ENCODE peak calls at places on chromosomes 16 and 17, in seven cellular contexts. V is adrenal gland, M is thyroid gland, X is A549, I is NB4, F is prostate gland, T is vagina. K is an unnamed sample.

GRCh38 chr17:66900126-66901010 is 64.1 kb upstream of the CACNG4 start:
- DNase-seq in V (no peak), M (no peak), X (peak; percentile 32), I (no peak), F (no peak), T (no peak), K (no peak)

GRCh38 chr17:322006-322780 is 30.4 kb downstream of the RPH3AL start:
- DNase-seq in V (no peak), M (no peak), X (no peak), I (no peak), F (no peak), T (no peak), K (no peak)

GRCh38 chr17:59761385-59762021 is 54.0 kb downstream of the VMP1 start:
- DNase-seq in V (no peak), M (no peak), X (no peak), I (no peak), F (no peak), T (no peak), K (no peak)

GRCh38 chr16:75618782-75619181 is 4.3 kb downstream of the ADAT1 start:
- DNase-seq in V (no peak), M (no peak), X (no peak), I (no peak), F (no peak), T (no peak), K (no peak)

GRCh38 chr17:55872374-55872773 is 121.5 kb downstream of the PCTP start:
- DNase-seq in V (no peak), M (no peak), X (no peak), I (no peak), F (no peak), T (no peak), K (no peak)

GRCh38 chr17:28547623-28548416 is 4.6 kb downstream of the UNC119 start:
- DNase-seq in V (peak; percentile 88), M (peak; percentile 75), X (peak; percentile 95), I (peak; percentile 82), F (peak; percentile 47), T (no peak), K (peak; percentile 47)

GRCh38 chr16:3458852-3459361 is 15.4 kb downstream of the NAA60 start:
- DNase-seq in V (no peak), M (peak; percentile 30), X (peak; percentile 81), I (no peak), F (no peak), T (no peak), K (no peak)

GRCh38 chr17:54882950-54883349 is 17.7 kb upstream of the TOM1L1 start:
- DNase-seq in V (no peak), M (no peak), X (no peak), I (no peak), F (no peak), T (no peak), K (no peak)

GRCh38 chr17:28033972-28034714 is 8.3 kb upstream of the NLK start:
- DNase-seq in V (no peak), M (no peak), X (no peak), I (no peak), F (no peak), T (no peak), K (no peak)

GRCh38 chr16:84593825-84594724 is 23.8 kb downstream of the COTL1 start:
- DNase-seq in V (peak; percentile 39), M (no peak), X (no peak), I (peak; percentile 94), F (no peak), T (no peak), K (no peak)

GRCh38 chr16:13453938-13454553 is 465.9 kb upstream of the ERCC4 start:
- DNase-seq in V (peak; percentile 9), M (peak; percentile 9), X (peak; percentile 14), I (peak; percentile 41), F (peak; percentile 7), T (no peak), K (no peak)

GRCh38 chr16:22229881-22230280 is 23.8 kb downstream of the EEF2K start:
- DNase-seq in V (no peak), M (no peak), X (no peak), I (no peak), F (no peak), T (no peak), K (no peak)

GRCh38 chr17:57603978-57604377 is 141.1 kb downstream of the CCDC182 start:
- DNase-seq in V (peak; percentile 48), M (peak; percentile 58), X (no peak), I (peak; percentile 77), F (peak; percentile 31), T (no peak), K (no peak)

GRCh38 chr17:66662496-66662895 is 172.4 kb upstream of the CACNG5 start:
- DNase-seq in V (no peak), M (no peak), X (no peak), I (no peak), F (no peak), T (no peak), K (no peak)

GRCh38 chr17:47987240-47987835 is 16.4 kb downstream of the CDK5RAP3 start:
- DNase-seq in V (peak; percentile 18), M (peak; percentile 82), X (no peak), I (no peak), F (peak; percentile 64), T (no peak), K (no peak)

GRCh38 chr16:55373489-55373832 is 49.5 kb downstream of the IRX6 start:
- DNase-seq in V (no peak), M (no peak), X (no peak), I (no peak), F (no peak), T (no peak), K (no peak)

GRCh38 chr17:33204701-33205100 is 88.4 kb downstream of the ASIC2 start:
- DNase-seq in V (no peak), M (no peak), X (no peak), I (no peak), F (no peak), T (no peak), K (no peak)

GRCh38 chr17:76682306-76682705 is 28.5 kb downstream of the MXRA7 start:
- DNase-seq in V (no peak), M (no peak), X (no peak), I (no peak), F (no peak), T (no peak), K (no peak)

GRCh38 chr16:67860589-67861398 is 12.1 kb upstream of the EDC4 start:
- DNase-seq in V (no peak), M (no peak), X (no peak), I (no peak), F (no peak), T (no peak), K (no peak)

GRCh38 chr17:49930880-49931279 is 38.1 kb upstream of the DLX4 start:
- DNase-seq in V (no peak), M (no peak), X (no peak), I (no peak), F (no peak), T (no peak), K (no peak)
- TF ChIP-seq POLR2A in V (no peak), M (no peak), X (no peak), I (no peak), F (no peak), T (no peak), K (no peak)

GRCh38 chr16:30949655-30950515 is 1.0 kb downstream of the ORAI3 start:
- DNase-seq in V (peak; percentile 98), M (peak; percentile 71), X (peak; percentile 19), I (peak; percentile 94), F (peak; percentile 77), T (peak; percentile 96), K (peak; percentile 97)
- TF ChIP-seq CTCF in V (no peak), M (no peak), X (peak; percentile 12), I (peak; percentile 11), F (no peak), T (no peak), K (peak; percentile 9)

DNA sequence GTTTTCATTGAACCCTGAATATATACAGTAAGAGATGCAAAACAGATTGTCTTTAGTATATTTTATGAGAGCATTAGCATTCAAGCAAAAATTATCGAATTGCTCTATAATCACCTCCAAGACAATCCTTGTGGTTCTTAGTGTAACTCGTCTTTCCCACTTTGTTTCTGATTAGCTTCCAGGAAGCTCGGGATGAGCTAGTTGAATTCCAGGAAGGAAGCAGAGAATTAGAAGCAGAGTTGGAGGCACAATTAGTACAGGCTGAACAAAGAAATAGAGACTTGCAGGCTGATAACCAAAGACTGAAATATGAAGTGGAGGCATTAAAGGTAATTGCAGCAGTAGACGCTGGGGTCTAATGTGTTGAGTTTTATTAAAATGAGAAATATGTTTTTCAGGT is 9.9 kb downstream of the NDEL1 start:
- DNase-seq in V (no peak), M (no peak), X (no peak), I (no peak), F (no peak), T (no peak), K (no peak)
- H3K4me3 ChIP-seq in V (no peak overlapping the region), M (no peak overlapping the region), X (no peak overlapping the region), I (no peak overlapping the region), F (no peak overlapping the region), T (no peak overlapping the region), K (no peak overlapping the region)

GRCh38 chr17:64496786-64497564 is at the start of gene POLG2:
- DNase-seq in V (peak; percentile 95), M (peak; percentile 93), X (peak; percentile 97), I (peak; percentile 96), F (peak; percentile 85), T (peak; percentile 89), K (peak; percentile 84)
- TF ChIP-seq POLR2A in V (peak; percentile 36), M (no peak), X (peak; percentile 91), I (peak; percentile 96), F (peak; percentile 51), T (no peak), K (no peak)

DNA sequence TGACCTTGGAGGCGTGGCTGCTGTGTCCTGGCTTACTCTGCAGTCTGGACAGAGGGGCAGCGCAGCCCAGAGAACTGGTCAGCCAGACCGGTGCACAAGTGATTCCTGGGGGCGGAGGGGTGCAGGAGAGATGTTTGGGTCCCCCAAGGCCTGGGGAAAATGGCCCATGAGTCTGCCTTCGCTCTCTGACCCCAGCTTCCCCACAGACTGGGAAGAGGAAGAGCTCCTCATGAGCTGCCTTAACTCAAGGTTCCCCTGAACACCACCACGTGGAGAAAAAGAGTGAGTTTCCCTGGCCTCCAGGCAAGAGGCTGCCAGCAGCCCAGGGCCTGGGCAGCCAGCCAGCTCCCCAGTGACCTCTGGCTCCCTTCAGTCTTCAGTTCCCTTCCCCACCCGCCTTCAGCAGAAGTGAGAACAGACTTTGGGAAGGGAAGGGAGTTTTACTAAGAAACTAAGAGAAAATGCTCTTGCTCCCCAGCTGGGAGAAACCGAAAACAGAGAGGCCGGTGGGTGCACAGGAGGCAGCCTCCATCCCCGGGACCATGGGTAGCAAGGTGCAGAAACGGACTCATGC is 2.0 kb upstream of the C17orf99 start:
- DNase-seq in V (peak; percentile 95), M (peak; percentile 82), X (no peak), I (peak; percentile 73), F (no peak), T (no peak), K (peak; percentile 93)
- TF ChIP-seq CTCF in V (no peak), M (no peak), X (peak; percentile 10), I (no peak), F (no peak), T (no peak), K (no peak)

GRCh38 chr17:3959295-3959899 is 4.8 kb downstream of the ATP2A3 start:
- DNase-seq in V (no peak), M (no peak), X (peak; percentile 94), I (no peak), F (peak; percentile 41), T (no peak), K (no peak)
- H3K4me3 ChIP-seq in V (no peak overlapping the region), M (no peak overlapping the region), X (no peak overlapping the region), I (no peak overlapping the region), F (no peak overlapping the region), T (no peak overlapping the region), K (no peak overlapping the region)